ENCODE peak calls at places on chromosomes 13 and 19, in four cellular contexts. J is HCT116, F is HepG2, N is K562. L is an unnamed sample.

GRCh38 chr19:9793051-9793591 is 24.6 kb upstream of the ZNF846 start:
- DNase-seq in J (no peak), F (no peak), N (peak), L (no peak)

GRCh38 chr19:27654266-27654990 is 1558.5 kb downstream of the UQCRFS1 start:
- DNase-seq in J (no peak), F (no peak), N (no peak), L (no peak)

GRCh38 chr19:17264641-17264979 is at the start of gene USHBP1:
- DNase-seq in J (no peak), F (peak), N (no peak), L (no peak)

GRCh38 chr19:5959260-5960004 is 18.5 kb downstream of the RANBP3 start:
- DNase-seq in J (no peak), F (no peak), N (no peak), L (no peak)

GRCh38 chr19:51687791-51688664 is 5.1 kb upstream of the SPACA6 start:
- DNase-seq in J (no peak), F (no peak), N (peak), L (peak)

GRCh38 chr13:64278493-64278892 is 2862.8 kb upstream of the PCDH20 start:
- DNase-seq in J (no peak), F (no peak), N (no peak), L (no peak)

GRCh38 chr13:38399540-38399939 is 49.9 kb downstream of the UFM1 start:
- DNase-seq in J (no peak), F (no peak), N (no peak), L (no peak)

GRCh38 chr13:26061947-26062346 is 10.1 kb upstream of the SHISA2 start:
- DNase-seq in J (no peak), F (no peak), N (no peak), L (no peak)

GRCh38 chr13:30346159-30346788 is 38.9 kb upstream of the KATNAL1 start:
- DNase-seq in J (no peak), F (no peak), N (no peak), L (no peak)

GRCh38 chr13:113805431-113806103 is 46.5 kb downstream of the TMEM255B start:
- DNase-seq in J (no peak), F (no peak), N (no peak), L (no peak)

GRCh38 chr13:113153810-113154748 is 4.4 kb upstream of the PROZ start:
- DNase-seq in J (peak), F (peak), N (peak), L (peak)

GRCh38 chr13:107299717-107300116 is 731.8 kb upstream of the ARGLU1 start:
- DNase-seq in J (no peak), F (no peak), N (no peak), L (no peak)

GRCh38 chr13:45623516-45624090 is 8.1 kb upstream of the ERICH6B start:
- DNase-seq in J (peak), F (peak), N (peak), L (peak)

GRCh38 chr19:48967346-48968178 is 2.5 kb downstream of the FTL start:
- DNase-seq in J (no peak), F (peak), N (peak), L (no peak)

GRCh38 chr19:5480427-5480836 is 25.2 kb downstream of the ZNRF4 start:
- DNase-seq in J (peak), F (peak), N (peak), L (peak)

GRCh38 chr19:38303517-38304351 is at the start of gene C19orf33:
- DNase-seq in J (peak), F (no peak), N (no peak), L (no peak)

GRCh38 chr13:102311901-102312300 is 89.9 kb downstream of the FGF14 start:
- DNase-seq in J (no peak), F (no peak), N (no peak), L (no peak)

GRCh38 chr19:5145521-5146511 is 176.9 kb downstream of the KDM4B start:
- DNase-seq in J (no peak), F (no peak), N (no peak), L (no peak)

GRCh38 chr13:36612242-36612641 is 61.6 kb upstream of the SERTM1 start:
- DNase-seq in J (no peak), F (no peak), N (no peak), L (no peak)

GRCh38 chr13:23966691-23967615 is 69.7 kb upstream of the C1QTNF9B start:
- DNase-seq in J (no peak), F (no peak), N (no peak), L (no peak)

GRCh38 chr19:8530061-8530679 is 16.2 kb upstream of the ZNF414 start:
- DNase-seq in J (no peak), F (no peak), N (no peak), L (no peak)

GRCh38 chr13:45527699-45528462 is 63.1 kb downstream of the COG3 start:
- DNase-seq in J (no peak), F (peak), N (no peak), L (no peak)

GRCh38 chr19:55621673-55622231 is 2.6 kb downstream of the ZNF784 start:
- DNase-seq in J (no peak), F (no peak), N (no peak), L (no peak)

GRCh38 chr19:12891553-12892021 is 627 bp downstream of the GCDH start:
- DNase-seq in J (no peak), F (peak), N (peak), L (no peak)

GRCh38 chr19:50969413-50969760 is at the start of gene KLK6:
- DNase-seq in J (peak), F (peak), N (no peak), L (no peak)

GRCh38 chr19:8392017-8392591 is 1.9 kb downstream of the RAB11B start:
- DNase-seq in J (no peak), F (no peak), N (no peak), L (peak)

GRCh38 chr19:5178841-5179625 is 161.6 kb downstream of the PTPRS start:
- DNase-seq in J (no peak), F (no peak), N (no peak), L (no peak)

GRCh38 chr19:7831452-7831851 is 1.4 kb downstream of the EVI5L start:
- DNase-seq in J (peak), F (peak), N (peak), L (no peak)

GRCh38 chr19:887072-887471 is 5.9 kb downstream of the MED16 start:
- DNase-seq in J (no peak), F (peak), N (no peak), L (peak)

GRCh38 chr19:11151181-11151580 is 4.4 kb downstream of the SPC24 start:
- DNase-seq in J (no peak), F (no peak), N (no peak), L (no peak)

DNA sequence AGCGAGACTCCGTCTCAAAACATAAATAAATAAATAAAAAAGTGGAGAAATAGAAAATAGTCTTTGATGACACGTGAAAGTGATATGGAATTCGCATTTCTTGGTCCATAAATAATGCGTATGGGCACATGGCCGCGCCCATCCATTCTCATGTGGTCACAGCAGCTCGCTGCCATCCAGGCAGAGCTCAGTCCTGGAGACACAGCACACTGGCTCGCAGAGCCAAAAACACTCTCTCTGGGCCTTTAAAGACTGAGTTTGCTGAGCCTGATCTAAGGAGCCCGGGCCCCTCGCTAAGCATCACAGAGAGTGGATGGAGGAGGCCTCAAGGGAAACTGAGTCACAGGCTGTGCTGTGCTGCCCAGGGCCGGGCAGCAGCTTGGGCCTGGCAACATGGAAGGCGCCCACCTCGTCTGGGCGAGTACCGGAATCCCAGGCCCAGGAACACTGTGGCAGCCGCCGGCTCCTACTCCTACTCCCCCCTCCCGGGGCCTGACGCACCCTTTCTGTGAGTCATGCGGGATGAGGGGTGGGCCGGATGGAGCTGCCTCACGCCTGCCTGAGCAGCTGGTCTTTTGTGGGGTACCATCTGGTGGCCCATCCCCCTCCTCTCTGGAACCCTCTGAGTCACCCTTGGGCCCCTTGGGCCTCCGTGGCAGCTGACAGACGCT is 28.9 kb upstream of the CACTIN start:
- DNase-seq in J (no peak), F (no peak), N (no peak), L (peak)
- TF ChIP-seq ELF1 in J (no peak), F (no peak), N (no peak), L (peak)

GRCh38 chr13:21289475-21289874 is 113.0 kb downstream of the MRPL57 start:
- DNase-seq in J (no peak), F (no peak), N (no peak), L (no peak)
- TF ChIP-seq ELF1 in J (no peak), F (no peak), N (no peak), L (no peak)

GRCh38 chr13:74450976-74451375 is 316.8 kb upstream of the KLF12 start:
- DNase-seq in J (no peak), F (no peak), N (no peak), L (no peak)

GRCh38 chr13:74452881-74453280 is 318.7 kb upstream of the KLF12 start:
- DNase-seq in J (no peak), F (no peak), N (no peak), L (no peak)

GRCh38 chr13:74452176-74452575 is 318.0 kb upstream of the KLF12 start:
- DNase-seq in J (no peak), F (no peak), N (no peak), L (no peak)

GRCh38 chr13:74449811-74450524 is 315.8 kb upstream of the KLF12 start:
- DNase-seq in J (no peak), F (no peak), N (no peak), L (no peak)

DNA sequence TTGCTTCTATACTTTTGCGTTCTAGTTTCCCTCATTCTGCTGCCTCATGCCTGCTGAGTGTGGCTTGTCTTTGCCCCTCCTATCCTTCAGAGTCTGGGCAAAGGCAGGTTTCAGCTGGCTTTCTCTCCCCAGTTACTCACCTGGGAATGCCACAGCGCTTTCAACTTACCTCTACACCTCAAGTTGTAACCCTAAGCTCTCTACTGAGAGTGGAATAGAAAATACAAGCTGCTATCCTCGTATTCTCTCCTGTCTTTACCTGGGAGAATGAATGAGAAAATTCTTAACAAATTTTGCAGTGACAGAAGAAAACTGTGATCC is 316.3 kb upstream of the KLF12 start:
- DNase-seq in J (no peak), F (no peak), N (no peak), L (no peak)
- TF ChIP-seq ELF1 in J (no peak), F (no peak), N (no peak), L (no peak)

GRCh38 chr13:99811067-99811715 is 160.4 kb downstream of the ZIC5 start:
- DNase-seq in J (no peak), F (no peak), N (no peak), L (no peak)
- TF ChIP-seq ELF1 in J (no peak), F (no peak), N (no peak), L (no peak)

DNA sequence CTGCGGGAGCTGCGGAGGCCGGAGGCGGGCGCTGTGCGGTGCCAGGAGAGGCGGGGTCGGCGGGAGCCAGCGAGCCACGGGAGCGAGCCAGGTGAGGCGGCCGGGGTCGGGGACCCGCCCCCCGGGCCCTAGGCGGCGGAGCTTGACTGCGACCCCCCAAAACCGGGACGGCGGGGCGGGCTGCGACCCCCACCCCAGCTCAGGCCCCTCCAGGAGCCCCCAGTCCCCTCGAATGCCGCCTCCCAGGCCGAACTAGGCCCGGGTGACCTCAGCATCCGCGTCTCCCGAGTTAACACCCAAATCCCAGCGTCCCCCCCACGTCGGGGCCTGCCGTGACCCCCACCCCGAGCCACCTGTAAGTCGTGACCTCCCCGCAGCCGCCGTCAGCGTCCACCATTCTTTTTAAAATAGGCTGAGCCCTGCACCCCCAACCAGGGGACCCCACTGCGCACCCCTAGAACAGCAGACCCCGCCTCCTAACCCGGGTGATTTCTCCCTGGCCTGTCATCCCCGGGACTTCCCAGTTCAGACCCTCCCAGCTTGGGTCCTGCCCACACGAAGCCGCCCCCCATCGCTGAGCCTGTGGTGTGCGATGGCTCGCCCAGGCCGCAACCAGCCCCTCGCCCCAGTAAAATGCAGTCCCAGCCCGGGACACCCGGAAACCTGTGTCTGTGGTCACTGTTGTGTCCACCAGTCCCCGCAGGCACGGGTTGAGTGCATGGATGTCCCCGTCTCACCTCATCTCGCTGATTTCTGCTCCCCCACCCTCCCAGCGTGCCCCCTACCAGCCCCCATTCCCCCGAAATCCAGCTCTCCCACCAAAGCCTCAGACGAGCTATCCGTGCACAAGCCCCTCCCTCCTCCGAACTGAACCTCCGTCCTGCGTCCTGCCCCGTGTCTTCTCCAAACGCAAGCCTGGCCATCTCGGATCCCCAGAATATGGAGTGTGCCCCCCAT is 551 bp downstream of the FZR1 start:
- DNase-seq in J (no peak), F (no peak), N (peak), L (peak)
- TF ChIP-seq ELF1 in J (no peak), F (no peak), N (no peak), L (no peak)

DNA sequence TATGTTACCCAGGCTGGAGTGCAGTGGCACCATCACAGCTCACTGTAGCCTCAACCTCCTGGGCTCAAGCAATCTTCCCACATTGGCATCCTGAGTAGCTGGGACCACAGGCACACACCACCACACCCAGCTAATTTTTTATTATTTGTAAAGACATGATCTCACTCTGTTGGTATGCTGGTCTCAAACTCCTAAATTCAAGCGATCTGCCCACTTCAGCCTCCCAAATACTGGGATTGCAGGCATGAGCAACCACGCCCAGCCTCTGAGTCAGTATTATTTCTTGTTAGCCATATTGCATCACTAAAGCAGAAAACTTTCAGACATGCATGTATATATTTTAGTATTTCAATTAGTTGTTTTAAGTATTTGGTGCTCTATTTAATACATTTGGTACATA is 376.4 kb downstream of the GPC6 start:
- DNase-seq in J (no peak), F (no peak), N (no peak), L (no peak)
- TF ChIP-seq ELF1 in J (no peak), F (no peak), N (no peak), L (no peak)

DNA sequence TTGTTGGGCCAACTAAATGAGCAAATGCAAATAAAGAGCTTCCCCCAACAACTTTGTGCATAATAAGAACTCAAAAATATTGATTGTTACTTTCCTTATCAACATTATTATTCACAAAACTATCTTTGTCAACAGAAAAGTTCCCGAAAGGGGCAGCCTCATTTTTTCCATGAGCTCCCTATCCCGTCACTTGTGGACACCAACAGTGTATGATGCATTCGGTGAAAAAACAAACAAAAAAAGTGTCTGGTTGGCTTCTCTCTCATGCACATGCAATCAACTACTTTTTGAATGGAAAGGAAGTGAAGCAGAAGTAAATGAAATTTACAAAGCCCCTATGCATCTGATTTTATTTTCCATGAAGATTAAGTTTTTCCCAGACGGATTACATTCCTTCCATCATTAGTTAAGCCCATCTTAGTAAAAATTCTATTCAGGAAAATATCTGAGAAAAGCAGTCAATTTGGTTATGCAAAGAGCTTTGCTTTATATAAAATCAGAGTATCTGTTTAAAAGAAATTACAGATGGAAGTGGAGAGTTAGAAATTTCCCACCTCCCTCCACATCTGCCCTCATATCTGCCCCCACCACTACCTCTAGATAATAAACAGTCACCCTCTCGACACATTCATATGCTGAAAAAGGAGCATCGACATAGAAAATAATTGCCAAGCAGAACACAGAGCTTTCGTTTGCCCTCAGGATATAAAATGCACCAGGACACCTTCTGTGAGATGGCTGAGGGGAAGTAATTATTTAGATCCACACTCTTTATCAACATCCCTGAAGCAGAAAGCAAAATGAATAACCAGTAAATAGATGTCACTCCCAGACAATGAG is 527.0 kb downstream of the RFC3 start:
- DNase-seq in J (no peak), F (no peak), N (no peak), L (peak)
- TF ChIP-seq ELF1 in J (no peak), F (no peak), N (no peak), L (no peak)